ENCODE peak calls at places on chromosome 11, in eight cellular contexts. One of them, this sample, is unnamed.

GRCh38 chr11:94776351-94777321 is 8.5 kb downstream of the AMOTL1 start:
- DNase-seq in stimulated activated CD4-positive, alpha-beta T cell treated with anti-CD3 and anti-CD28 coated beads, TNF-alpha, amount 100 ng/mL, for 24 hours: no peak
- DNase-seq in NCI-H2081: peak
- DNase-seq in progenitor cell of endocrine pancreas: no peak
- DNase-seq in CD8-positive, alpha-beta T cell: no peak
- DNase-seq in esophagus squamous epithelium: no peak
- DNase-seq in 8988T: no peak
- DNase-seq in germinal center: no peak
- DNase-seq in this sample: no peak

GRCh38 chr11:69302447-69302846 is 8.5 kb downstream of the MYEOV start:
- DNase-seq in stimulated activated CD4-positive, alpha-beta T cell treated with anti-CD3 and anti-CD28 coated beads, TNF-alpha, amount 100 ng/mL, for 24 hours: no peak
- DNase-seq in NCI-H2081: no peak
- DNase-seq in progenitor cell of endocrine pancreas: no peak
- DNase-seq in CD8-positive, alpha-beta T cell: no peak
- DNase-seq in esophagus squamous epithelium: no peak
- DNase-seq in 8988T: no peak
- DNase-seq in germinal center: no peak
- DNase-seq in this sample: no peak

GRCh38 chr11:2168286-2169000 is 3.2 kb downstream of the TH start:
- DNase-seq in stimulated activated CD4-positive, alpha-beta T cell treated with anti-CD3 and anti-CD28 coated beads, TNF-alpha, amount 100 ng/mL, for 24 hours: no peak
- DNase-seq in NCI-H2081: no peak
- DNase-seq in progenitor cell of endocrine pancreas: no peak
- DNase-seq in CD8-positive, alpha-beta T cell: no peak
- DNase-seq in esophagus squamous epithelium: no peak
- DNase-seq in 8988T: no peak
- DNase-seq in germinal center: no peak
- DNase-seq in this sample: no peak

GRCh38 chr11:45305874-45306623 is 19.9 kb upstream of the SYT13 start:
- DNase-seq in stimulated activated CD4-positive, alpha-beta T cell treated with anti-CD3 and anti-CD28 coated beads, TNF-alpha, amount 100 ng/mL, for 24 hours: no peak
- DNase-seq in NCI-H2081: no peak
- DNase-seq in progenitor cell of endocrine pancreas: no peak
- DNase-seq in CD8-positive, alpha-beta T cell: no peak
- DNase-seq in esophagus squamous epithelium: no peak
- DNase-seq in 8988T: no peak
- DNase-seq in germinal center: no peak
- DNase-seq in this sample: no peak

GRCh38 chr11:8384199-8384821 is 120.6 kb upstream of the LMO1 start:
- DNase-seq in stimulated activated CD4-positive, alpha-beta T cell treated with anti-CD3 and anti-CD28 coated beads, TNF-alpha, amount 100 ng/mL, for 24 hours: no peak
- DNase-seq in NCI-H2081: no peak
- DNase-seq in progenitor cell of endocrine pancreas: no peak
- DNase-seq in CD8-positive, alpha-beta T cell: no peak
- DNase-seq in esophagus squamous epithelium: no peak
- DNase-seq in 8988T: no peak
- DNase-seq in germinal center: no peak
- DNase-seq in this sample: peak

GRCh38 chr11:17601206-17602075 is 54.4 kb downstream of the OTOG start:
- DNase-seq in stimulated activated CD4-positive, alpha-beta T cell treated with anti-CD3 and anti-CD28 coated beads, TNF-alpha, amount 100 ng/mL, for 24 hours: no peak
- DNase-seq in NCI-H2081: no peak
- DNase-seq in progenitor cell of endocrine pancreas: no peak
- DNase-seq in CD8-positive, alpha-beta T cell: no peak
- DNase-seq in esophagus squamous epithelium: no peak
- DNase-seq in 8988T: no peak
- DNase-seq in germinal center: no peak
- DNase-seq in this sample: peak

GRCh38 chr11:22441831-22442230 is 103.7 kb downstream of the SLC17A6 start:
- DNase-seq in stimulated activated CD4-positive, alpha-beta T cell treated with anti-CD3 and anti-CD28 coated beads, TNF-alpha, amount 100 ng/mL, for 24 hours: no peak
- DNase-seq in NCI-H2081: no peak
- DNase-seq in progenitor cell of endocrine pancreas: no peak
- DNase-seq in CD8-positive, alpha-beta T cell: no peak
- DNase-seq in esophagus squamous epithelium: no peak
- DNase-seq in 8988T: no peak
- DNase-seq in germinal center: no peak
- DNase-seq in this sample: no peak

GRCh38 chr11:12813371-12814225 is 139.4 kb downstream of the TEAD1 start:
- DNase-seq in stimulated activated CD4-positive, alpha-beta T cell treated with anti-CD3 and anti-CD28 coated beads, TNF-alpha, amount 100 ng/mL, for 24 hours: no peak
- DNase-seq in NCI-H2081: no peak
- DNase-seq in progenitor cell of endocrine pancreas: no peak
- DNase-seq in CD8-positive, alpha-beta T cell: no peak
- DNase-seq in esophagus squamous epithelium: no peak
- DNase-seq in 8988T: peak
- DNase-seq in germinal center: no peak
- DNase-seq in this sample: no peak

GRCh38 chr11:75246006-75246672 is 5.6 kb downstream of the TPBGL start:
- DNase-seq in stimulated activated CD4-positive, alpha-beta T cell treated with anti-CD3 and anti-CD28 coated beads, TNF-alpha, amount 100 ng/mL, for 24 hours: no peak
- DNase-seq in NCI-H2081: no peak
- DNase-seq in progenitor cell of endocrine pancreas: no peak
- DNase-seq in CD8-positive, alpha-beta T cell: no peak
- DNase-seq in esophagus squamous epithelium: no peak
- DNase-seq in 8988T: no peak
- DNase-seq in germinal center: no peak
- DNase-seq in this sample: no peak